ENCODE peak calls at places on chromosomes 16 and 17, in seven cellular contexts. T is H1, C is GM12878, V is sigmoid colon, S is A549, H is transverse colon, G is tibial nerve. Z is an unnamed sample.

GRCh38 chr16:50626868-50627267 is 54.2 kb downstream of the SNX20 start:
- DNase-seq in H (no peak), V (no peak), G (no peak), C (no peak), S (no peak), T (no peak), Z (no peak)

GRCh38 chr16:31112711-31113419 is 4.6 kb upstream of the KAT8 start:
- DNase-seq in G (no peak), S (no peak), T (no peak), V (no peak), C (no peak), H (no peak), Z (no peak)

GRCh38 chr17:66533572-66533971 is 231.2 kb downstream of the PRKCA start:
- DNase-seq in V (peak; percentile 73), H (no peak), T (peak; percentile 56), C (no peak), S (no peak), G (no peak), Z (no peak)

GRCh38 chr16:68873635-68874471 is 30.5 kb downstream of the TANGO6 start:
- DNase-seq in G (no peak), T (no peak), V (no peak), C (no peak), S (no peak), H (no peak), Z (no peak)

GRCh38 chr17:58318065-58318481 is 10.5 kb downstream of the TSPOAP1 start:
- DNase-seq in H (no peak), T (no peak), G (no peak), S (no peak), V (peak; percentile 59), C (no peak), Z (no peak)

GRCh38 chr16:19375561-19376158 is 42.0 kb upstream of the TMC5 start:
- DNase-seq in T (no peak), H (peak; percentile 40), C (peak; percentile 28), V (no peak), S (peak; percentile 73), G (peak; percentile 67), Z (peak; percentile 46)

GRCh38 chr16:81548901-81549546 is 104.4 kb downstream of the CMIP start:
- DNase-seq in T (no peak), H (peak; percentile 55), G (no peak), S (peak; percentile 55), V (no peak), C (peak; percentile 21), Z (no peak)

GRCh38 chr16:4874686-4875085 is 27.4 kb downstream of the UBN1 start:
- DNase-seq in G (no peak), S (no peak), V (no peak), H (no peak), C (no peak), T (no peak), Z (no peak)

GRCh38 chr16:80718480-80719220 is 85.7 kb downstream of the CDYL2 start:
- DNase-seq in T (no peak), V (no peak), H (no peak), C (no peak), S (no peak), G (no peak), Z (peak; percentile 82)

GRCh38 chr17:63699638-63700527 is at the start of gene LIMD2:
- DNase-seq in V (peak; percentile 76), T (peak; percentile 82), H (peak; percentile 70), S (peak; percentile 69), G (no peak), C (no peak), Z (peak; percentile 66)

GRCh38 chr16:85426806-85427205 is 186.3 kb upstream of the GSE1 start:
- DNase-seq in V (no peak), C (no peak), T (no peak), H (no peak), G (no peak), S (no peak), Z (no peak)

GRCh38 chr16:77564791-77565390 is 130.1 kb upstream of the ADAMTS18 start:
- DNase-seq in S (no peak), H (no peak), C (no peak), G (no peak), V (no peak), T (no peak), Z (no peak)

GRCh38 chr16:89722392-89723278 is 1.3 kb downstream of the ZNF276 start:
- DNase-seq in T (peak; percentile 62), V (peak; percentile 77), G (no peak), S (no peak), C (no peak), H (peak; percentile 93), Z (peak; percentile 83)

GRCh38 chr16:85129846-85130706 is 17.8 kb upstream of the CIBAR2 start:
- DNase-seq in C (no peak), V (no peak), H (no peak), S (no peak), G (peak; percentile 48), T (no peak), Z (no peak)

GRCh38 chr17:145671-146541 is 8.5 kb downstream of the SCGB1C2 start:
- DNase-seq in H (no peak), C (no peak), S (no peak), T (peak; percentile 45), G (peak; percentile 3), V (peak; percentile 61), Z (peak; percentile 15)

GRCh38 chr17:82008258-82008940 is 14.3 kb downstream of the CENPX start:
- DNase-seq in C (no peak), H (no peak), T (no peak), S (no peak), V (no peak), G (no peak), Z (no peak)

GRCh38 chr17:4576729-4577322 is 7.5 kb upstream of the SMTNL2 start:
- DNase-seq in G (no peak), V (no peak), C (no peak), H (no peak), T (peak; percentile 67), S (no peak), Z (no peak)

GRCh38 chr16:79721186-79721745 is 120.7 kb upstream of the MAF start:
- DNase-seq in C (no peak), T (no peak), V (no peak), S (no peak), G (no peak), H (peak; percentile 45), Z (no peak)

GRCh38 chr17:32158870-32159585 is 16.7 kb downstream of the RHOT1 start:
- DNase-seq in S (no peak), C (no peak), V (no peak), T (no peak), G (no peak), H (no peak), Z (no peak)

GRCh38 chr17:29103341-29103740 is 60.4 kb downstream of the PIPOX start:
- DNase-seq in V (no peak), C (no peak), G (no peak), S (no peak), H (no peak), T (no peak), Z (no peak)

GRCh38 chr17:20083460-20083859 is 74.3 kb downstream of the SPECC1 start:
- DNase-seq in V (no peak), T (no peak), S (no peak), H (no peak), G (no peak), C (no peak), Z (no peak)

DNA sequence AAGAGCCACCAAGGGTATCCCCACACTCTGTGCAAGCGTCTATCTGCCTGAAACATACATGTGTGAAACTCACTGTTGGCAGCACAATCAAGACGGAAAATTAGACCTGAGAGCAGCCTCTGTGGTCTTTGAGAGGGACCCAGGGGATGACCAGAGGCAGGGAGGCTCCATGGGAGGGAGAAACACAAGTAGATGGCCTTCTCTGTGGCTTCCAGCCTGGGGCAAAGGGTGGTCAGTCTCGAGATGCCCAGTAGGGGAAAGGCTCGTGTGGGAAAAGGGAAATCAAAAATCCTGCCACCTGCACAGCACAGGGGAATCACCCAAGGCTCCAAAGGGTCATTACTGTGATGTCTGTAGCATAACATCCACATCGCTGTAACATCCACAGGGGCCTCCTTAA is 823.3 kb downstream of the KCNJ18 start:
- DNase-seq in V (no peak), C (no peak), T (no peak), S (no peak), H (no peak), G (no peak), Z (no peak)
- H3K9me3 ChIP-seq in V (no peaks in the 10 kb centered on the region), C (no peaks in the 10 kb centered on the region), T (peaks cover 31% of the 10 kb centered on the region), S (no peaks in the 10 kb centered on the region), H (no peaks in the 10 kb centered on the region), G (peaks cover 47% of the 10 kb centered on the region), Z (peaks cover 60% of the 10 kb centered on the region)

DNA sequence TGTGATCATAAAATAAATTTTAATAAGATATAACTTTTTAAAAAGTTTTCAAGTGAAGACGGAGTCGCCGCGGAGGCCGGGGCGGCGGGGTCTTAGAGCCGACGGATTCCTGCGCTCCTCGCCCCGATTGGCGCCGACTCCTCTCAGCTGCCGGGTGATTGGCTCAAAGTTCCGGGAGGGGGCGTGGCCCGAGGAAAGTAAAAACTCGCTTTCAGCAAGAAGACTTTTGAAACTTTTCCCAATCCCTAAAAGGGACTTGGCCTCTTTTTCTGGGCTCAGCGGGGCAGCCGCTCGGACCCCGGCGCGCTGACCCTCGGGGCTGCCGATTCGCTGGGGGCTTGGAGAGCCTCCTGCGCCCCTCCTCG is at the start of gene FOXC2:
- DNase-seq in T (peak; percentile 96), V (peak; percentile 80), S (peak; percentile 49), C (no peak), H (peak; percentile 54), G (peak; percentile 89), Z (peak; percentile 54)
- TF ChIP-seq POLR2A in T (no peak), V (no peak), S (no peak), C (no peak), H (no peak), G (peak; percentile 68), Z (no peak)

GRCh38 chr16:87843678-87844373 is 25.5 kb downstream of the SLC7A5 start:
- DNase-seq in G (no peak), C (no peak), S (no peak), T (no peak), H (no peak), V (peak; percentile 59), Z (no peak)

GRCh38 chr16:87841608-87842208 is 27.6 kb downstream of the SLC7A5 start:
- DNase-seq in V (no peak), T (no peak), G (no peak), S (no peak), C (no peak), H (no peak), Z (peak; percentile 65)

GRCh38 chr16:87840462-87840978 is 28.8 kb downstream of the SLC7A5 start:
- DNase-seq in S (no peak), V (no peak), H (no peak), G (no peak), T (no peak), C (no peak), Z (no peak)

GRCh38 chr16:87844374-87844733 is 25.0 kb downstream of the SLC7A5 start:
- DNase-seq in G (no peak), V (no peak), S (no peak), T (peak; percentile 75), H (no peak), C (no peak), Z (no peak)

GRCh38 chr16:87842209-87842869 is 27.0 kb downstream of the SLC7A5 start:
- DNase-seq in T (no peak), H (no peak), C (no peak), V (peak; percentile 65), S (no peak), G (no peak), Z (no peak)
- TF ChIP-seq EP300 in T (no peak), H (no peak), C (no peak), V (no peak), S (no peak), G (no peak), Z (no peak)

DNA sequence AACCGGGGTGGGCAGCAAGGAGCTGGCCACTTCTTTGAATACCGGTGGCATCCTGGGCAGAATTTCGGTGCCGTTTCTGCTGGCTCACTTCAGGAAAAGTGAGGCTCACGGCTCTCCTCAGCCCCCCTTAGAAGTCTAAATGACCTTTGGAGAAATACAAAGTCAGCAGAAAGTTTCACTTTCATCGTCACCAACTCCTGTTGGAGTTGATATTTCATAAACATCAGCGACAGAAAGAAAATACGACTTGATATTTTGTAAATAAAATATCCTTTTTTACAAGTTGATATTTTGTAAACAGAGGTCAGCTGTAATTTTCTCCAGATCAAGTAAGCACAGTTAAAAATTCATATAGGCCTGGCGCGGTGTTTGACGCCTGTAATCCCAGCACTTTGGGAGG is 781 bp downstream of the ZNF75A start:
- DNase-seq in C (no peak), V (no peak), T (no peak), H (no peak), S (no peak), G (no peak), Z (no peak)
- H3K9me3 ChIP-seq in C (peaks cover 43% of the 10 kb centered on the region), V (no peaks in the 10 kb centered on the region), T (peaks cover 52% of the 10 kb centered on the region), H (peaks cover 80% of the 10 kb centered on the region), S (peaks cover 92% of the 10 kb centered on the region), G (peaks cover 88% of the 10 kb centered on the region), Z (peaks cover 93% of the 10 kb centered on the region)

Z was measured in stomach.